ENCODE peak calls at places on chromosomes 12 and 14, in six cellular contexts. C is PC-3; N is GM10248; E is H9; R is astrocyte of the spinal cord; B is CD4-positive, alpha-beta T cell. X is an unnamed sample.

GRCh38 chr12:44960423-44960822 is 84.3 kb upstream of the NELL2 start:
- DNase-seq in E (peak; percentile 31), R (no peak), B (no peak), N (no peak), C (no peak), X (no peak)

GRCh38 chr12:123767613-123768012 is 5.5 kb downstream of the DNAH10 start:
- DNase-seq in E (no peak), B (no peak), R (no peak), N (peak; percentile 56), C (no peak), X (no peak)

GRCh38 chr12:94770777-94771176 is 120.4 kb upstream of the TMCC3 start:
- DNase-seq in R (no peak), N (no peak), C (no peak), E (no peak), B (no peak), X (no peak)

GRCh38 chr12:101491325-101491724 is 16.2 kb downstream of the SPIC start:
- DNase-seq in N (no peak), C (no peak), E (no peak), B (no peak), R (no peak), X (no peak)

GRCh38 chr12:54294152-54294913 is 6.5 kb downstream of the NFE2 start:
- DNase-seq in N (peak; percentile 79), R (no peak), E (peak; percentile 79), B (peak; percentile 54), C (peak; percentile 49), X (no peak)

GRCh38 chr12:9792961-9793617 is 32.4 kb upstream of the CD69 start:
- DNase-seq in R (peak; percentile 41), N (no peak), C (peak; percentile 84), B (no peak), E (no peak), X (no peak)

GRCh38 chr14:64410084-64410774 is 22.1 kb downstream of the MTHFD1 start:
- DNase-seq in C (peak; percentile 21), B (no peak), R (no peak), N (no peak), E (peak; percentile 66), X (no peak)

GRCh38 chr12:129052373-129052772 is 199.1 kb downstream of the GLT1D1 start:
- DNase-seq in E (no peak), R (no peak), N (no peak), C (no peak), B (no peak), X (no peak)

GRCh38 chr14:20485900-20486299 is 16.7 kb downstream of the PNP start:
- DNase-seq in E (peak; percentile 43), B (no peak), N (no peak), R (no peak), C (no peak), X (no peak)

GRCh38 chr12:29322157-29322556 is 58.8 kb downstream of the ERGIC2 start:
- DNase-seq in R (no peak), B (no peak), E (no peak), N (no peak), C (no peak), X (no peak)

GRCh38 chr12:29314421-29314820 is 66.6 kb downstream of the ERGIC2 start:
- DNase-seq in R (no peak), B (no peak), N (no peak), C (no peak), E (no peak), X (no peak)

GRCh38 chr12:29316772-29317171 is 64.2 kb downstream of the ERGIC2 start:
- DNase-seq in R (peak; percentile 84), B (no peak), E (peak; percentile 69), N (no peak), C (peak; percentile 91), X (no peak)

GRCh38 chr12:29320295-29321090 is 60.5 kb downstream of the ERGIC2 start:
- DNase-seq in E (no peak), B (no peak), N (no peak), R (peak; percentile 89), C (peak; percentile 98), X (no peak)

DNA sequence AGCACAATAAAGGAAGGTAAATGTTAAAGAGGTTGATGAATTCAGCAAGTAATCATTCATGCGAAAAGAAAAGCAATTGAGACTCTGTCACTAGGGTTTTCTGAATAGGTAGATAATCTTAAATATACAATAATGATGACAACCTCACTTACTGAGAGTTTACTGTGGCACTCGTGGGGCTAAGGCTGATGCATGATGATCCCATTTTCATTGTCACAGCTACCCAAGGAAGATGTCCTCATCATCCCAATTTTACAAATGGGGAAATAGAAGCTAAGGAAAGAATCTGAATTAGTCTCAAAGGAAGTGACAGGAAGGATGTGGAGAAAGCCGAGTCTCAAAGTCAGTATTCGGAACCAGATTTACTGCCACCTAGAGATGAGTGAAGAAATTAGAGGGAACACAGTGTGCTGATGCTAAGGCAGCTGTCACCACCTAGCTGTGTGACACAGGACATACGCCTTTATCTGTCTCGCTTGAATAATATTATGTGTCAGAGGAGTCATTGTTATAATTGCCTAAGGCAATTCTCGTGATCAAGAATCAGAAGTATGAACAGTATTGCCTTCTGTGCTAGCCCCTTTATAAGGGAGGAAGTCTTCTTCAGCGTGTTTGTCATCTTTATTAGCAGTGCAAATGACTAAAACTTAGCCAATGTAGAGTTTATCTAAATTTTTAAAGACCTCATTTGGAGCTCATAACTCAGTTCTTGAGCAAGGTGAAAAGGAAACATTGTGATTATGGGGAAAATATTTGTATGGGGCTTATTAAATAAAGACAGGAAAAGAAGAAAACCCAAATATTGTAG is 63.2 kb downstream of the ERGIC2 start:
- DNase-seq in N (peak; percentile 68), E (peak; percentile 68), B (peak; percentile 18), C (peak; percentile 96), R (peak; percentile 36), X (no peak)
- TF ChIP-seq CTCF in N (peak; percentile 86), E (peak; percentile 88), B (peak; percentile 91), C (peak; percentile 100), R (peak; percentile 65), X (peak; percentile 74)

DNA sequence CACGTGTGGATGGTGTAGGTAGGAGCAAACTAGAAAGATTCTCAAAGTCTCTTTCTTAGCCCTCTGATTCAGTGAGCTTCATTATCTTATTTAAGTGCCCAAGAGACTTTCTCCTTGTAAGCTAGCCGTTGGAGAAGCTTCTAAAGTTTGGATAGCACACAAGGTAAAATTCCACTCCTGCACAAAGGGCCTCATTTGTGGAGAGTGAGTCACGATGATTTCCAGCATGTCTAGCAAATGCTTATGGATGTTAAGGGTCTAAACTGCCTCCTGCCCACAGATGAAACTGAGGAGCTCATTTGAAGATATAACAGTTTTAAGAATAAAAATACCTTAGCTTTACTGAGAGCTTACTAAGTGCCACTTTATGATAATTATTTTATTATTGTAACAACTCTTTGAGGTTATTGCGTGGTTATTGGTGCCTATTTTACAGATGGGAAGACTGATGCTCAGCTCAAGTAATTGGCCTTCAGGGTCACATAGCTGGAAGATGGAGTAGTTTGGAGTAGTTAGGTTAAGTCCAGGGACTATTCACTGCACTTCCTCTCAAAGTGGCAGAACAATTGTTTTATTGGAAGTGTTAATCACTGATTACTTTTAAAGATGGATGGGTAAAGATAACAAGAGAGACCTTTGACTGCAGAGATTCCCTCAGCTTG is 78.7 kb upstream of the HIF1A start:
- DNase-seq in R (peak; percentile 88), B (no peak), C (peak; percentile 85), E (no peak), N (no peak), X (no peak)
- TF ChIP-seq CTCF in R (no peak), B (no peak), C (no peak), E (no peak), N (no peak), X (no peak)

GRCh38 chr12:52369809-52370208 is 2.5 kb upstream of the KRT85 start:
- DNase-seq in N (no peak), C (no peak), E (no peak), R (no peak), B (no peak), X (no peak)

GRCh38 chr12:52369220-52369619 is 1.9 kb upstream of the KRT85 start:
- DNase-seq in N (no peak), E (no peak), R (no peak), B (no peak), C (no peak), X (no peak)

GRCh38 chr12:52371716-52372115 is 4.4 kb upstream of the KRT85 start:
- DNase-seq in R (no peak), E (no peak), N (no peak), C (no peak), B (no peak), X (no peak)

GRCh38 chr12:52370906-52371608 is 3.8 kb upstream of the KRT85 start:
- DNase-seq in R (no peak), N (no peak), E (no peak), B (no peak), C (no peak), X (no peak)

GRCh38 chr12:52372216-52373154 is 5.2 kb upstream of the KRT85 start:
- DNase-seq in E (peak; percentile 88), R (peak; percentile 85), N (peak; percentile 69), C (peak; percentile 88), B (peak; percentile 48), X (peak; percentile 82)
- TF ChIP-seq CTCF in E (peak; percentile 87), R (peak; percentile 88), N (peak; percentile 79), C (peak; percentile 87), B (peak; percentile 53), X (peak; percentile 88)

GRCh38 chr14:47040490-47040889 is 388.9 kb upstream of the RPL10L start:
- DNase-seq in R (no peak), E (peak; percentile 33), B (no peak), C (peak; percentile 30), N (no peak), X (no peak)

GRCh38 chr14:47039336-47039735 is 387.8 kb upstream of the RPL10L start:
- DNase-seq in C (no peak), R (no peak), B (no peak), E (no peak), N (no peak), X (no peak)

GRCh38 chr14:47044841-47045240 is 393.3 kb upstream of the RPL10L start:
- DNase-seq in R (peak; percentile 3), E (peak; percentile 70), C (peak; percentile 51), B (no peak), N (no peak), X (no peak)
- TF ChIP-seq CTCF in R (no peak), E (peak; percentile 60), C (peak; percentile 43), B (no peak), N (no peak), X (peak; percentile 42)

GRCh38 chr12:131959137-131959536 is 9.4 kb downstream of the EP400 start:
- DNase-seq in R (no peak), C (no peak), N (no peak), E (no peak), B (no peak), X (no peak)
- TF ChIP-seq CTCF in R (no peak), C (no peak), N (no peak), E (no peak), B (no peak), X (no peak)

GRCh38 chr12:130396667-130397066 is 59.0 kb downstream of the PIWIL1 start:
- DNase-seq in N (no peak), R (no peak), E (no peak), B (no peak), C (no peak), X (no peak)

GRCh38 chr12:130398089-130398848 is 60.6 kb downstream of the PIWIL1 start:
- DNase-seq in C (no peak), E (no peak), R (no peak), B (no peak), N (no peak), X (no peak)

GRCh38 chr12:130405332-130405731 is 67.6 kb downstream of the PIWIL1 start:
- DNase-seq in R (no peak), C (no peak), E (peak; percentile 61), B (no peak), N (no peak), X (no peak)

GRCh38 chr12:130401703-130402102 is 64.0 kb downstream of the PIWIL1 start:
- DNase-seq in N (no peak), E (no peak), C (no peak), B (no peak), R (no peak), X (no peak)
- TF ChIP-seq CTCF in N (no peak), E (peak; percentile 64), C (no peak), B (no peak), R (no peak), X (peak; percentile 72)

GRCh38 chr12:43094886-43095285 is 457.1 kb downstream of the ADAMTS20 start:
- DNase-seq in R (no peak), C (no peak), B (no peak), E (no peak), N (no peak), X (no peak)
- TF ChIP-seq CTCF in R (no peak), C (no peak), B (no peak), E (no peak), N (no peak), X (no peak)

X was measured in type B pancreatic cell.